ENCODE peak calls at places on chromosomes 4 and X, in eight cellular contexts. One of them, this sample, is unnamed.

GRCh38 chr4:184911310-184911709 is 85.5 kb upstream of the ACSL1 start:
- DNase-seq in brain microvascular endothelial cell: peak
- DNase-seq in astrocyte: peak
- DNase-seq in Peyer's patch: no peak
- DNase-seq in A549: no peak
- DNase-seq in cardiac muscle cell: peak
- DNase-seq in effector memory CD4-positive, alpha-beta T cell: no peak
- DNase-seq in IMR-90: peak
- DNase-seq in this sample: no peak

GRCh38 chrX:53320543-53321215 is 39.3 kb upstream of the IQSEC2 start:
- DNase-seq in brain microvascular endothelial cell: no peak
- DNase-seq in astrocyte: no peak
- DNase-seq in Peyer's patch: no peak
- DNase-seq in A549: no peak
- DNase-seq in cardiac muscle cell: no peak
- DNase-seq in effector memory CD4-positive, alpha-beta T cell: no peak
- DNase-seq in IMR-90: no peak
- DNase-seq in this sample: no peak

GRCh38 chrX:47574096-47574553 is 8.1 kb upstream of the TIMP1 start:
- DNase-seq in brain microvascular endothelial cell: no peak
- DNase-seq in astrocyte: no peak
- DNase-seq in Peyer's patch: no peak
- DNase-seq in A549: no peak
- DNase-seq in cardiac muscle cell: no peak
- DNase-seq in effector memory CD4-positive, alpha-beta T cell: no peak
- DNase-seq in IMR-90: no peak
- DNase-seq in this sample: no peak

GRCh38 chr4:149928507-149928906 is 112.9 kb upstream of the IQCM start:
- DNase-seq in brain microvascular endothelial cell: no peak
- DNase-seq in astrocyte: no peak
- DNase-seq in Peyer's patch: no peak
- DNase-seq in A549: no peak
- DNase-seq in cardiac muscle cell: no peak
- DNase-seq in effector memory CD4-positive, alpha-beta T cell: no peak
- DNase-seq in IMR-90: no peak
- DNase-seq in this sample: no peak

GRCh38 chrX:39645059-39645895 is 452.5 kb downstream of the BCOR start:
- DNase-seq in brain microvascular endothelial cell: peak
- DNase-seq in astrocyte: peak
- DNase-seq in Peyer's patch: peak
- DNase-seq in A549: no peak
- DNase-seq in cardiac muscle cell: peak
- DNase-seq in effector memory CD4-positive, alpha-beta T cell: no peak
- DNase-seq in IMR-90: peak
- DNase-seq in this sample: no peak

GRCh38 chrX:1537031-1537715 is at the start of gene P2RY8:
- DNase-seq in brain microvascular endothelial cell: peak
- DNase-seq in astrocyte: no peak
- DNase-seq in Peyer's patch: peak
- DNase-seq in A549: peak
- DNase-seq in cardiac muscle cell: peak
- DNase-seq in effector memory CD4-positive, alpha-beta T cell: peak
- DNase-seq in IMR-90: no peak
- DNase-seq in this sample: no peak

GRCh38 chr4:128393111-128393704 is 105.6 kb upstream of the PGRMC2 start:
- DNase-seq in brain microvascular endothelial cell: peak
- DNase-seq in astrocyte: peak
- DNase-seq in Peyer's patch: no peak
- DNase-seq in A549: no peak
- DNase-seq in cardiac muscle cell: peak
- DNase-seq in effector memory CD4-positive, alpha-beta T cell: no peak
- DNase-seq in IMR-90: peak
- DNase-seq in this sample: no peak

GRCh38 chr4:26719954-26720552 is 136.2 kb downstream of the TBC1D19 start:
- DNase-seq in brain microvascular endothelial cell: no peak
- DNase-seq in astrocyte: no peak
- DNase-seq in Peyer's patch: no peak
- DNase-seq in A549: no peak
- DNase-seq in cardiac muscle cell: peak
- DNase-seq in effector memory CD4-positive, alpha-beta T cell: no peak
- DNase-seq in IMR-90: peak
- DNase-seq in this sample: no peak

GRCh38 chr4:90099795-90100194 is 27.4 kb upstream of the CCSER1 start:
- DNase-seq in brain microvascular endothelial cell: no peak
- DNase-seq in astrocyte: peak
- DNase-seq in Peyer's patch: no peak
- DNase-seq in A549: no peak
- DNase-seq in cardiac muscle cell: no peak
- DNase-seq in effector memory CD4-positive, alpha-beta T cell: no peak
- DNase-seq in IMR-90: no peak
- DNase-seq in this sample: no peak

GRCh38 chrX:72540318-72540717 is 32.3 kb downstream of the HDAC8 start:
- DNase-seq in brain microvascular endothelial cell: no peak
- DNase-seq in astrocyte: peak
- DNase-seq in Peyer's patch: no peak
- DNase-seq in A549: no peak
- DNase-seq in cardiac muscle cell: peak
- DNase-seq in effector memory CD4-positive, alpha-beta T cell: no peak
- DNase-seq in IMR-90: peak
- DNase-seq in this sample: no peak

GRCh38 chrX:39922497-39922896 is 175.3 kb downstream of the BCOR start:
- DNase-seq in brain microvascular endothelial cell: no peak
- DNase-seq in astrocyte: no peak
- DNase-seq in Peyer's patch: no peak
- DNase-seq in A549: no peak
- DNase-seq in cardiac muscle cell: no peak
- DNase-seq in effector memory CD4-positive, alpha-beta T cell: no peak
- DNase-seq in IMR-90: no peak
- DNase-seq in this sample: no peak

GRCh38 chrX:111083101-111083500 is 12.9 kb upstream of the PAK3 start:
- DNase-seq in brain microvascular endothelial cell: no peak
- DNase-seq in astrocyte: peak
- DNase-seq in Peyer's patch: no peak
- DNase-seq in A549: no peak
- DNase-seq in cardiac muscle cell: peak
- DNase-seq in effector memory CD4-positive, alpha-beta T cell: no peak
- DNase-seq in IMR-90: no peak
- DNase-seq in this sample: no peak

GRCh38 chr4:159042097-159042605 is 60.7 kb upstream of the RAPGEF2 start:
- DNase-seq in brain microvascular endothelial cell: peak
- DNase-seq in astrocyte: no peak
- DNase-seq in Peyer's patch: peak
- DNase-seq in A549: no peak
- DNase-seq in cardiac muscle cell: peak
- DNase-seq in effector memory CD4-positive, alpha-beta T cell: no peak
- DNase-seq in IMR-90: no peak
- DNase-seq in this sample: no peak

GRCh38 chr4:169159614-169160013 is 111.1 kb downstream of the SH3RF1 start:
- DNase-seq in brain microvascular endothelial cell: peak
- DNase-seq in astrocyte: peak
- DNase-seq in Peyer's patch: no peak
- DNase-seq in A549: no peak
- DNase-seq in cardiac muscle cell: peak
- DNase-seq in effector memory CD4-positive, alpha-beta T cell: no peak
- DNase-seq in IMR-90: peak
- DNase-seq in this sample: no peak

GRCh38 chr4:53592128-53592527 is 842 bp upstream of the LNX1 start:
- DNase-seq in brain microvascular endothelial cell: no peak
- DNase-seq in astrocyte: peak
- DNase-seq in Peyer's patch: peak
- DNase-seq in A549: no peak
- DNase-seq in cardiac muscle cell: peak
- DNase-seq in effector memory CD4-positive, alpha-beta T cell: no peak
- DNase-seq in IMR-90: peak
- DNase-seq in this sample: no peak

GRCh38 chr4:176277162-176277904 is 8.3 kb upstream of the ASB5 start:
- DNase-seq in brain microvascular endothelial cell: peak
- DNase-seq in astrocyte: peak
- DNase-seq in Peyer's patch: peak
- DNase-seq in A549: peak
- DNase-seq in cardiac muscle cell: peak
- DNase-seq in effector memory CD4-positive, alpha-beta T cell: no peak
- DNase-seq in IMR-90: peak
- DNase-seq in this sample: no peak

GRCh38 chr4:28287837-28288236 is 1427.2 kb downstream of the STIM2 start:
- DNase-seq in brain microvascular endothelial cell: peak
- DNase-seq in astrocyte: peak
- DNase-seq in Peyer's patch: no peak
- DNase-seq in A549: peak
- DNase-seq in cardiac muscle cell: peak
- DNase-seq in effector memory CD4-positive, alpha-beta T cell: no peak
- DNase-seq in IMR-90: peak
- DNase-seq in this sample: no peak

DNA sequence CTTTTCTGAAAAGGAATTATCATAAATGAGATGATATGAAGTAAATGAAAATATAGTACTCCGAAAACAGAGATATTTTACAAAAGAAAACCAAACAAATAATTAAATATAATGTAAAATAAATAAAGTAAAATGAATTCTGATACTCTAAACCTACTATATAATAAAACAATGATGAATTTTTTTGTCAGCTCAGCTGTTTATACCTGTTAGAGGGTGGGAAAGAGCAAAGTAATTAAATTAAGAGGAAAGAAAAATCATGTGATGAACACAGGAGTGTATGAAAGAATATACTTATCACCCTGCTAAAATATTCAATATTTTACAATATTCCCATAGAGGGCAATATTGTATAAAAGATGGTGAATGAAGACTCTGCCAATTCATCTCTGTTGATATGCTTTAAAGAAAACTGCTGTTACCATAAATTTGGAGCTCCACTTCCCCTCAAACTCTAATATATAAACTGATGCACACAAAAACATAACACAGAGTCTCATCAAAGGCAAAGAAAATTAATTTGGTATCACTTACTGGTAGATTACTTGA is 6.5 kb upstream of the NDST4 start:
- DNase-seq in brain microvascular endothelial cell: no peak
- DNase-seq in astrocyte: no peak
- DNase-seq in Peyer's patch: no peak
- DNase-seq in A549: no peak
- DNase-seq in cardiac muscle cell: no peak
- DNase-seq in effector memory CD4-positive, alpha-beta T cell: no peak
- DNase-seq in IMR-90: no peak
- DNase-seq in this sample: no peak
- H3K27ac ChIP-seq in brain microvascular endothelial cell: no peak
- H3K27ac ChIP-seq in astrocyte: no peak
- H3K27ac ChIP-seq in Peyer's patch: no peak
- H3K27ac ChIP-seq in A549: no peak
- H3K27ac ChIP-seq in cardiac muscle cell: no peak
- H3K27ac ChIP-seq in effector memory CD4-positive, alpha-beta T cell: no peak
- H3K27ac ChIP-seq in IMR-90: no peak
- H3K27ac ChIP-seq in this sample: no peak

GRCh38 chr4:1793496-1793840 is 375 bp downstream of the FGFR3 start:
- DNase-seq in brain microvascular endothelial cell: no peak
- DNase-seq in astrocyte: no peak
- DNase-seq in Peyer's patch: peak
- DNase-seq in A549: peak
- DNase-seq in cardiac muscle cell: peak
- DNase-seq in effector memory CD4-positive, alpha-beta T cell: peak
- DNase-seq in IMR-90: no peak
- DNase-seq in this sample: no peak
- H3K27ac ChIP-seq in brain microvascular endothelial cell: no peak
- H3K27ac ChIP-seq in astrocyte: no peak
- H3K27ac ChIP-seq in Peyer's patch: peak
- H3K27ac ChIP-seq in A549: peak
- H3K27ac ChIP-seq in cardiac muscle cell: peak
- H3K27ac ChIP-seq in effector memory CD4-positive, alpha-beta T cell: no peak
- H3K27ac ChIP-seq in IMR-90: no peak
- H3K27ac ChIP-seq in this sample: no peak

GRCh38 chr4:48985976-48986653 is at the start of gene CWH43:
- DNase-seq in brain microvascular endothelial cell: no peak
- DNase-seq in astrocyte: no peak
- DNase-seq in Peyer's patch: no peak
- DNase-seq in A549: no peak
- DNase-seq in cardiac muscle cell: no peak
- DNase-seq in effector memory CD4-positive, alpha-beta T cell: no peak
- DNase-seq in IMR-90: no peak
- DNase-seq in this sample: no peak

GRCh38 chr4:48986654-48987164 is 634 bp downstream of the CWH43 start:
- DNase-seq in brain microvascular endothelial cell: no peak
- DNase-seq in astrocyte: no peak
- DNase-seq in Peyer's patch: no peak
- DNase-seq in A549: no peak
- DNase-seq in cardiac muscle cell: no peak
- DNase-seq in effector memory CD4-positive, alpha-beta T cell: no peak
- DNase-seq in IMR-90: no peak
- DNase-seq in this sample: no peak

GRCh38 chr4:48991357-48991756 is 5.3 kb downstream of the CWH43 start:
- DNase-seq in brain microvascular endothelial cell: no peak
- DNase-seq in astrocyte: no peak
- DNase-seq in Peyer's patch: no peak
- DNase-seq in A549: no peak
- DNase-seq in cardiac muscle cell: no peak
- DNase-seq in effector memory CD4-positive, alpha-beta T cell: no peak
- DNase-seq in IMR-90: no peak
- DNase-seq in this sample: no peak

GRCh38 chr4:48985602-48985975 is 486 bp upstream of the CWH43 start:
- DNase-seq in brain microvascular endothelial cell: no peak
- DNase-seq in astrocyte: no peak
- DNase-seq in Peyer's patch: no peak
- DNase-seq in A549: no peak
- DNase-seq in cardiac muscle cell: no peak
- DNase-seq in effector memory CD4-positive, alpha-beta T cell: no peak
- DNase-seq in IMR-90: no peak
- DNase-seq in this sample: no peak

DNA sequence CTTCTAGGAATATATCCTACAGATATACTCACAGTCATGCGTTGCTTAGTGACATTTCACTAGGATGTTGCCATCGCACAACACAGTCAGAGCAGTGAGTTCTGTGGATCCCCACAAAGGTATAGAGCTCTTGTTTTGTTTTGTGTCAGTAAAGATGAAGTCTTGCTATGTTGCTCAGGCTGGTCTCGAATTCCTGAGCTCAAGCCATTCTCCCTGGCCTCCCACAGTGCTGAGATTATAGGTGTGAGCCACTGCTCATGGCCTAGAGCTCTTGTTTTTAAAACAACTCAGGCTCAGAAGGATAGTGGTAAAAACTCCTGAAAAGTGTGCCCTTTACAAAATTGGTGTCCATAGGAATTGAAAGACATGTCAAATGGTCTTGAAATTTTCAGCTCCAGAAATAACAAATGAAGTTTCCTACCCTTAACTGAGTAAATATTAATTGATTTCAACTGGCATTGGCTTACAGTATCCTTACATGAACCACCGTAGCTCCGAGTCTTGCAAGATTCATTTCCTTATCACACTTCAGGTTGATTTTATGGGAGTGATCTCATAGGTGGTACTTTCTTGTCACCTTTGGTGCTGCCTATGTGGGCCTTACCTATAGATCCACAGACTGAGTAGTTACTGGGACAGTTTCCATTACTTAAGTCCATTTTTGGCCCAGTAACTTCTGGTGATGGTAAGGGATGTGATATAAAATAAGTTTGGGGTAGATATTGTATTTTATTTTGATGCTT is 3.6 kb downstream of the CWH43 start:
- DNase-seq in brain microvascular endothelial cell: no peak
- DNase-seq in astrocyte: no peak
- DNase-seq in Peyer's patch: no peak
- DNase-seq in A549: no peak
- DNase-seq in cardiac muscle cell: no peak
- DNase-seq in effector memory CD4-positive, alpha-beta T cell: no peak
- DNase-seq in IMR-90: no peak
- DNase-seq in this sample: no peak
- H3K27ac ChIP-seq in brain microvascular endothelial cell: no peak
- H3K27ac ChIP-seq in astrocyte: no peak
- H3K27ac ChIP-seq in Peyer's patch: no peak
- H3K27ac ChIP-seq in A549: no peak
- H3K27ac ChIP-seq in cardiac muscle cell: no peak
- H3K27ac ChIP-seq in effector memory CD4-positive, alpha-beta T cell: no peak
- H3K27ac ChIP-seq in IMR-90: no peak
- H3K27ac ChIP-seq in this sample: no peak

GRCh38 chr4:78454016-78454415 is 97.6 kb upstream of the ANXA3 start:
- DNase-seq in brain microvascular endothelial cell: no peak
- DNase-seq in astrocyte: no peak
- DNase-seq in Peyer's patch: no peak
- DNase-seq in A549: no peak
- DNase-seq in cardiac muscle cell: no peak
- DNase-seq in effector memory CD4-positive, alpha-beta T cell: no peak
- DNase-seq in IMR-90: no peak
- DNase-seq in this sample: no peak
- H3K27ac ChIP-seq in brain microvascular endothelial cell: no peak
- H3K27ac ChIP-seq in astrocyte: no peak
- H3K27ac ChIP-seq in Peyer's patch: no peak
- H3K27ac ChIP-seq in A549: no peak
- H3K27ac ChIP-seq in cardiac muscle cell: no peak
- H3K27ac ChIP-seq in effector memory CD4-positive, alpha-beta T cell: no peak
- H3K27ac ChIP-seq in IMR-90: no peak
- H3K27ac ChIP-seq in this sample: no peak

This sample was measured in caudate nucleus.